ENCODE peak calls at places on chromosome 1, in ten cellular contexts. I, D, R, H, F, O, X, N, L and E are unnamed samples.

GRCh38 chr1:152495066-152495675 is 15.4 kb upstream of the LCE5A start:
- DNase-seq in F (no peak), R (no peak), X (no peak), H (no peak), I (peak; percentile 67), D (no peak), N (no peak), L (no peak), O (no peak), E (no peak)

GRCh38 chr1:173330149-173330951 is 123.2 kb upstream of the TNFSF4 start:
- DNase-seq in L (no peak), H (no peak), N (no peak), X (peak; percentile 52), O (no peak), D (no peak), R (no peak), I (no peak), F (no peak), E (no peak)

GRCh38 chr1:53913352-53914043 is 19.5 kb downstream of the DIO1 start:
- DNase-seq in L (no peak), N (no peak), O (no peak), X (no peak), D (no peak), I (no peak), H (no peak), R (no peak), F (no peak), E (no peak)

GRCh38 chr1:116128669-116129068 is 17.5 kb downstream of the MAB21L3 start:
- DNase-seq in N (no peak), H (no peak), I (no peak), R (no peak), L (no peak), O (no peak), X (no peak), F (no peak), D (no peak), E (no peak)

GRCh38 chr1:10692401-10693021 is 103.9 kb downstream of the CASZ1 start:
- DNase-seq in R (peak; percentile 15), D (no peak), O (no peak), F (no peak), L (peak; percentile 65), X (no peak), N (peak; percentile 79), I (peak; percentile 71), H (no peak), E (no peak)

GRCh38 chr1:162404550-162405160 is 7.3 kb downstream of the SH2D1B start:
- DNase-seq in R (no peak), I (no peak), O (no peak), D (no peak), H (no peak), F (no peak), N (no peak), X (peak; percentile 75), L (no peak), E (peak; percentile 15)

GRCh38 chr1:239884776-239885175 is 206.9 kb upstream of the FMN2 start:
- DNase-seq in I (no peak), R (no peak), L (no peak), F (no peak), O (no peak), N (no peak), D (no peak), H (no peak), X (no peak), E (no peak)

GRCh38 chr1:165228676-165229075 is 127.8 kb downstream of the LMX1A start:
- DNase-seq in H (no peak), O (no peak), L (no peak), D (no peak), X (peak; percentile 4), N (no peak), I (peak; percentile 19), R (no peak), F (no peak), E (no peak)

GRCh38 chr1:113153116-113153803 is 80.3 kb downstream of the LRIG2 start:
- DNase-seq in R (no peak), F (no peak), I (no peak), L (no peak), O (no peak), H (no peak), X (peak; percentile 66), D (no peak), N (no peak), E (no peak)

GRCh38 chr1:60914982-60915381 is 167.4 kb upstream of the NFIA start:
- DNase-seq in O (no peak), H (no peak), X (no peak), I (no peak), D (no peak), F (no peak), R (no peak), L (no peak), N (no peak), E (no peak)

GRCh38 chr1:63651110-63651776 is 58.0 kb downstream of the PGM1 start:
- DNase-seq in R (no peak), I (no peak), X (peak; percentile 56), D (no peak), L (peak; percentile 59), N (no peak), O (no peak), H (no peak), F (no peak), E (no peak)

GRCh38 chr1:204499511-204500468 is 5.2 kb upstream of the PIK3C2B start:
- DNase-seq in F (no peak), O (no peak), L (no peak), H (no peak), N (no peak), R (no peak), I (no peak), D (no peak), X (no peak), E (no peak)
- H3K4me1 ChIP-seq in F (no peaks in the 10 kb centered on the region), O (peaks cover 2% of the 10 kb centered on the region), L (peaks cover 14% of the 10 kb centered on the region), H (peaks cover 4% of the 10 kb centered on the region), N (peaks cover 6% of the 10 kb centered on the region), R (peaks cover 11% of the 10 kb centered on the region), I (no peaks in the 10 kb centered on the region), D (peaks cover 6% of the 10 kb centered on the region), X (peaks cover 3% of the 10 kb centered on the region), E (peaks cover 3% of the 10 kb centered on the region)

DNA sequence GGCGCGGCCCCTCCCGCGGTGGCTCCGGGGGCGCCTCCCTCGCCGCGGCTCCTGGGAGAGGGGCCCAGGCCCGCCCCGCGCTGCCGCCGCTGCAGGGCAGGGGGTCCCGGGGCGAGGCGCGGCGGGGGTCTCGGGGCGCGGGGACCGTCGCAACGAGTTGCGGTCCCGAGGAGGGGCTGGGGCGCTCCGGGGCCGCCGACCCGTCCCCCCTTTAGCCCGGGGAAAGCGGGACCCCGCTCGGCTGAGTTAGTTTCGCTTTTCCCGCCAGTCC is 482 bp downstream of the SPSB1 start:
- DNase-seq in F (no peak), O (no peak), R (no peak), N (no peak), D (no peak), I (no peak), H (no peak), X (no peak), L (no peak), E (no peak)
- H3K4me1 ChIP-seq in F (no peaks in the 10 kb centered on the region), O (no peaks in the 10 kb centered on the region), R (peaks cover 59% of the 10 kb centered on the region), N (peaks cover 31% of the 10 kb centered on the region), D (peaks cover 32% of the 10 kb centered on the region), I (peaks cover 41% of the 10 kb centered on the region), H (peaks cover 60% of the 10 kb centered on the region), X (peaks cover 32% of the 10 kb centered on the region), L (peaks cover 19% of the 10 kb centered on the region), E (peaks cover 43% of the 10 kb centered on the region)

GRCh38 chr1:8397511-8397910 is 79.6 kb downstream of the SLC45A1 start:
- DNase-seq in I (no peak), O (no peak), L (no peak), F (no peak), R (no peak), H (no peak), N (no peak), X (no peak), D (peak; percentile 55), E (no peak)
- H3K4me1 ChIP-seq in I (peaks cover 15% of the 10 kb centered on the region), O (peaks cover 23% of the 10 kb centered on the region), L (peaks cover 38% of the 10 kb centered on the region), F (peaks cover 3% of the 10 kb centered on the region), R (peaks cover 64% of the 10 kb centered on the region), H (peaks cover 85% of the 10 kb centered on the region), N (peaks cover 21% of the 10 kb centered on the region), X (peaks cover 26% of the 10 kb centered on the region), D (peaks cover 64% of the 10 kb centered on the region), E (peaks cover 47% of the 10 kb centered on the region)

DNA sequence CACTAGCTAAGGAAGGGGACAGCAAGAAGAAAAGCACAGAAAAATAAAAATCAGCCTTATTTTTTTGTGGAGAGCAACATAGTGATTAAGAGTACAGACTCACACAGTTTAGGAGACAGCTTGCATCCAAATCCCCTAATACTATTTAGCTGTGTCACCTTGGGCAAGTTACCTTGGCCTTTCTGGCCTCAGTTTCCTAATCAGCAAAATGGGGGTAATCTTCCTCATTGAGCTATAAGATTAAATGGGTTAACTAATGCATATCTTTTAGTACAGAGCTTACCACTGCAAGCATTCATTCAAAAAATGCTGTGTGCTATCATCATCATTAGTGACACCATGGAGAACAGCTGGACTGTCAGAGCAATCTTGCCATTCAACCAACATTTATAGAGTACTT is 77.7 kb downstream of the CD46 start:
- DNase-seq in I (no peak), F (no peak), D (no peak), L (no peak), R (no peak), X (no peak), O (no peak), H (no peak), N (no peak), E (no peak)
- H3K4me1 ChIP-seq in I (peaks cover 33% of the 10 kb centered on the region), F (peaks cover 9% of the 10 kb centered on the region), D (peaks cover 65% of the 10 kb centered on the region), L (peaks cover 76% of the 10 kb centered on the region), R (peaks cover 26% of the 10 kb centered on the region), X (peaks cover 8% of the 10 kb centered on the region), O (no peaks in the 10 kb centered on the region), H (peaks cover 79% of the 10 kb centered on the region), N (peaks cover 39% of the 10 kb centered on the region), E (peaks cover 12% of the 10 kb centered on the region)

GRCh38 chr1:192808588-192809285 is at the start of gene RGS2:
- DNase-seq in O (peak; percentile 95), X (peak; percentile 87), D (peak; percentile 95), H (peak; percentile 63), N (peak; percentile 95), L (peak; percentile 88), F (peak; percentile 81), R (peak; percentile 56), I (peak; percentile 93), E (peak; percentile 87)
- H3K4me1 ChIP-seq in O (no peaks in the 10 kb centered on the region), X (peaks cover 27% of the 10 kb centered on the region), D (no peaks in the 10 kb centered on the region), H (peaks cover 39% of the 10 kb centered on the region), N (peaks cover 3% of the 10 kb centered on the region), L (no peaks in the 10 kb centered on the region), F (no peaks in the 10 kb centered on the region), R (peaks cover 17% of the 10 kb centered on the region), I (no peaks in the 10 kb centered on the region), E (peaks cover 21% of the 10 kb centered on the region)

GRCh38 chr1:18294437-18295176 is 186.1 kb upstream of the KLHDC7A start:
- DNase-seq in D (no peak), X (no peak), L (no peak), R (no peak), H (no peak), N (no peak), F (no peak), O (peak; percentile 89), I (no peak), E (no peak)
- H3K4me1 ChIP-seq in D (no peaks in the 10 kb centered on the region), X (no peaks in the 10 kb centered on the region), L (no peaks in the 10 kb centered on the region), R (no peaks in the 10 kb centered on the region), H (no peaks in the 10 kb centered on the region), N (no peaks in the 10 kb centered on the region), F (no peaks in the 10 kb centered on the region), O (peaks cover 19% of the 10 kb centered on the region), I (no peaks in the 10 kb centered on the region), E (no peaks in the 10 kb centered on the region)

GRCh38 chr1:214514819-214515383 is 36.5 kb downstream of the PTPN14 start:
- DNase-seq in R (no peak), D (no peak), F (no peak), H (no peak), N (no peak), I (no peak), O (no peak), X (no peak), L (no peak), E (no peak)
- H3K4me1 ChIP-seq in R (peaks cover 78% of the 10 kb centered on the region), D (no peaks in the 10 kb centered on the region), F (no peaks in the 10 kb centered on the region), H (peaks cover 19% of the 10 kb centered on the region), N (no peaks in the 10 kb centered on the region), I (peaks cover 57% of the 10 kb centered on the region), O (peaks cover 4% of the 10 kb centered on the region), X (peaks cover 28% of the 10 kb centered on the region), L (peaks cover 4% of the 10 kb centered on the region), E (peaks cover 42% of the 10 kb centered on the region)